ENCODE peak calls at places on chromosomes 11 and 22, in six cellular contexts. L is right lobe of liver; B is naive thymus-derived CD4-positive, alpha-beta T cell; R is psoas muscle; F is neuronal stem cell; Z is H9. X is an unnamed sample.
A peak's percentile ranks its signal among the peaks of the same experiment; 100 is the strongest.

GRCh38 chr22:45977003-45977395 is at the start of gene WNT7B:
- DNase-seq in B (no peak), Z (no peak), R (no peak), F (no peak), L (no peak), X (no peak)

GRCh38 chr11:11789735-11790369 is 51.9 kb upstream of the USP47 start:
- DNase-seq in F (no peak), B (no peak), Z (no peak), R (no peak), L (peak; percentile 40), X (no peak)

GRCh38 chr22:44712156-44712555 is 10.2 kb downstream of the PRR5 start:
- DNase-seq in L (no peak), F (no peak), Z (no peak), B (no peak), R (peak; percentile 54), X (no peak)

GRCh38 chr11:11842426-11843008 is 745 bp downstream of the USP47 start:
- DNase-seq in F (peak; percentile 53), L (no peak), R (peak; percentile 35), B (peak; percentile 67), Z (no peak), X (peak; percentile 68)

GRCh38 chr22:27686534-27686933 is 115.0 kb downstream of the MN1 start:
- DNase-seq in L (peak; percentile 24), Z (no peak), F (no peak), B (no peak), R (peak; percentile 82), X (peak; percentile 93)

GRCh38 chr11:14424096-14424495 is 65.1 kb upstream of the RRAS2 start:
- DNase-seq in R (no peak), L (no peak), Z (no peak), F (no peak), B (no peak), X (no peak)

GRCh38 chr11:84686726-84687125 is 940.4 kb downstream of the DLG2 start:
- DNase-seq in B (no peak), L (no peak), R (no peak), F (no peak), Z (no peak), X (no peak)

GRCh38 chr22:45586651-45587405 is 84.1 kb downstream of the FBLN1 start:
- DNase-seq in F (no peak), B (no peak), R (no peak), Z (no peak), L (no peak), X (no peak)

GRCh38 chr11:95152878-95153856 is 63.5 kb downstream of the ENDOD1 start:
- DNase-seq in F (no peak), R (no peak), L (no peak), Z (no peak), B (peak; percentile 23), X (no peak)

GRCh38 chr11:117919326-117920275 is 9.6 kb downstream of the TMPRSS13 start:
- DNase-seq in L (no peak), F (no peak), R (no peak), B (no peak), Z (no peak), X (peak; percentile 66)

GRCh38 chr11:2697871-2698270 is 1.9 kb downstream of the KCNQ1OT1 start:
- DNase-seq in Z (no peak), F (no peak), L (no peak), B (no peak), R (no peak), X (peak; percentile 9)

GRCh38 chr11:126358763-126359160 is 3.3 kb downstream of the ST3GAL4 start:
- DNase-seq in R (no peak), B (no peak), Z (no peak), F (no peak), L (no peak), X (peak; percentile 61)

GRCh38 chr11:126361400-126361799 is 5.9 kb downstream of the ST3GAL4 start:
- DNase-seq in Z (no peak), R (no peak), L (no peak), F (no peak), B (no peak), X (peak; percentile 26)

GRCh38 chr11:126360049-126360446 is 4.6 kb downstream of the ST3GAL4 start:
- DNase-seq in B (no peak), R (no peak), F (no peak), L (no peak), Z (no peak), X (peak; percentile 43)

GRCh38 chr11:126357969-126358762 is 2.7 kb downstream of the ST3GAL4 start:
- DNase-seq in Z (no peak), R (no peak), B (no peak), F (no peak), L (no peak), X (peak; percentile 42)

GRCh38 chr11:126359431-126360048 is 4.1 kb downstream of the ST3GAL4 start:
- DNase-seq in Z (no peak), F (no peak), B (no peak), L (no peak), R (peak; percentile 79), X (peak; percentile 84)
- H3K4me1 ChIP-seq in Z (no peaks in the 10 kb centered on the region), F (peaks cover 26% of the 10 kb centered on the region), B (peaks cover 12% of the 10 kb centered on the region), L (no peaks in the 10 kb centered on the region), R (peaks cover 28% of the 10 kb centered on the region), X (no peaks in the 10 kb centered on the region)

DNA sequence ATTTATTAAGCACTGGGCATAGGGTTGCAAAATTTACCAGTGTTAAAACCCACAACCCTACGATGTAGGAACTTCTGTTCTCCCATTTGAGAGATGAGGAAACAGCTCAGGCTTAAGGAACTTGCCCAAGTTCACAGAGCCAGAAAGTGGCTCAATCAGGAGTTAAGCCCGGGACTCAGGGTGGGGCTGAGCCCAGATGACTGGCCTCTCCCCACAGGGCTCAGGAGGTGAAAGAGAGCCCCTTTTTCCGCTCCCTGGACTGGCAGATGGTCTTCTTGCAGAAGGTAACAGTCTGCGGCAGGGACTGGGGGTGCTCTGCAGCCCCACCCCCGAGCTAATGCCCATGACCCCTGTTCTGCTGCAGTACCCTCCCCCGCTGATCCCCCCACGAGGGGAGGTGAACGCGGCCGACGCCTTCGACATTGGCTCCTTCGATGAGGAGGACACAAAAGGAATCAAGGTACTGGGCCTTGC is 5.6 kb upstream of the ANKRD13D start:
- DNase-seq in R (peak; percentile 15), B (no peak), Z (no peak), L (peak; percentile 37), F (no peak), X (peak; percentile 64)
- H3K27ac ChIP-seq in R (no peak overlapping the region), B (peak overlapping the region; percentile 93), Z (no peak overlapping the region), L (peak overlapping the region; percentile 43), F (no peak overlapping the region), X (no peak overlapping the region)

DNA sequence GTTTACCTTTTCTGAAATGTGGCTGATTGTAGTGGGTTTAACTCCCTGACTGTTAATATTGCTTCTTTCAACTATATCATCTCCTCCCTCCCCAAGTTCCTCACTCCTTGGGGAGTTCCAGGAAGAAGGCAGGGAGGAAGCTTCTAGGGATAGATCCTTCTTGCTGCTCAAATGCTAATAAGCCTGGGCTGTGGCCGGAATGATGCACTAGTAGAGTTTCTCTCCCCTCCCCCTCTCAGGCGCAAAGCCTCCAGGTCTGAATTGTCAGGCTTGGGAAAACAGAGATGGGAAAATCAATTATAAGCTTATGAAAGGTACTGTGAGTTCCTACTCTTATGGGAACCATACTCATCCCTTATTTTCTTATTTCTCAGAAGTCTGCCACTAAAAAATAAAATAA is 30.8 kb downstream of the FEZ1 start:
- DNase-seq in F (no peak), B (no peak), Z (no peak), R (no peak), L (no peak), X (no peak)
- H3K4me1 ChIP-seq in F (peaks cover 5% of the 10 kb centered on the region), B (no peaks in the 10 kb centered on the region), Z (peaks cover 2% of the 10 kb centered on the region), R (no peaks in the 10 kb centered on the region), L (no peaks in the 10 kb centered on the region), X (peaks cover 4% of the 10 kb centered on the region)

DNA sequence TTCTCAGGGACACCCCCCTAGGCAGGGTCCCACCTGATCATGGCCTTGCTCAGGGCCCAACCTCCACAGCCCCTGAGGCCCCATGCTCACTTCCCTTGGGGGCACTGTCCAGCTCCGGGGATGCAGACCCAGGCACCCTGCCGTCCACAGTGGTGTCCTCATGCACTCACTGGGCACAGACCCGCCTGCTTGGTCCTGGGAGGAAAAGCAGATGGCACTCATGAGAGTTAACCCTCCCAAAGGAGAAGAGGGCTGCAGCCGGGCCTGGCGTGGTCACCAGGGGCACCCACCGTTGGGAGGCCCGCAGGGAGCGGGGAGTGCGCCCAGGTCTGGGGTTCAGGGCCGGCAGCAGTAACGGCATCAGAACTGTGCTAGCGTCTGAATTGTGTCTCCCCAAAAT is 1270.9 kb downstream of the BRD1 start:
- DNase-seq in R (no peak), L (no peak), F (no peak), Z (no peak), B (no peak), X (no peak)
- H3K27ac ChIP-seq in R (no peak overlapping the region), L (no peak overlapping the region), F (no peak overlapping the region), Z (no peak overlapping the region), B (no peak overlapping the region), X (no peak overlapping the region)

GRCh38 chr11:971731-972365 is 46.2 kb downstream of the AP2A2 start:
- DNase-seq in F (no peak), Z (no peak), L (no peak), R (no peak), B (no peak), X (no peak)

GRCh38 chr11:970319-970871 is 44.7 kb downstream of the AP2A2 start:
- DNase-seq in R (no peak), F (no peak), L (no peak), B (peak; percentile 7), Z (no peak), X (no peak)

GRCh38 chr11:972812-973211 is 47.1 kb downstream of the AP2A2 start:
- DNase-seq in Z (no peak), L (no peak), F (no peak), R (no peak), B (no peak), X (no peak)

GRCh38 chr11:969651-970205 is 44.1 kb downstream of the AP2A2 start:
- DNase-seq in B (no peak), F (no peak), R (no peak), Z (no peak), L (no peak), X (no peak)

GRCh38 chr11:971092-971690 is 45.5 kb downstream of the AP2A2 start:
- DNase-seq in R (no peak), L (no peak), Z (no peak), B (no peak), F (no peak), X (no peak)
- H3K4me1 ChIP-seq in R (peaks cover under 1% of the 10 kb centered on the region), L (no peaks in the 10 kb centered on the region), Z (no peaks in the 10 kb centered on the region), B (peaks cover 12% of the 10 kb centered on the region), F (peaks cover 3% of the 10 kb centered on the region), X (no peaks in the 10 kb centered on the region)

GRCh38 chr11:330307-330693 is 9.6 kb upstream of the IFITM3 start:
- DNase-seq in L (no peak), R (no peak), B (no peak), F (no peak), Z (peak; percentile 39), X (peak; percentile 71)
- H3K27ac ChIP-seq in L (no peak overlapping the region), R (no peak overlapping the region), B (peak overlapping the region; percentile 10), F (no peak overlapping the region), Z (no peak overlapping the region), X (no peak overlapping the region)

X was measured in aorta.